ENCODE peak calls at places on chromosomes 13 and 19, in nine cellular contexts. I is lower lobe of right lung; B is activated T-helper 1 cell treated with anti-CD3 and anti-CD28 coated beads, Interleukin-2, amount 50 U/mL, for 16 hours; Q is heart left ventricle; F is left ventricle myocardium superior; E is GM23338; C is lung; H is fibroblast of pulmonary artery; L is GM23248. K is an unnamed sample.

GRCh38 chr19:4352701-4353121 is 9.3 kb downstream of the MPND start:
- DNase-seq in C (no peak), H (peak; percentile 82), Q (no peak), B (peak; percentile 37), I (peak; percentile 53), F (no peak), E (peak; percentile 87), L (peak; percentile 72), K (peak; percentile 42)

GRCh38 chr13:83183439-83184149 is 698.7 kb downstream of the SLITRK1 start:
- DNase-seq in I (no peak), E (no peak), H (no peak), F (no peak), L (no peak), C (no peak), Q (peak; percentile 29), B (no peak), K (no peak)

GRCh38 chr13:40558656-40559055 is 107.8 kb downstream of the FOXO1 start:
- DNase-seq in Q (no peak), L (no peak), C (no peak), I (no peak), B (no peak), H (peak; percentile 68), F (no peak), E (no peak), K (no peak)

GRCh38 chr13:19057588-19058340 is 123.9 kb downstream of the TUBA3C start:
- DNase-seq in L (no peak), H (no peak), Q (no peak), B (no peak), C (peak; percentile 22), F (no peak), E (no peak), I (no peak), K (no peak)

GRCh38 chr13:112580912-112581311 is 7.0 kb downstream of the TUBGCP3 start:
- DNase-seq in F (no peak), E (no peak), C (no peak), L (no peak), Q (no peak), H (no peak), B (no peak), I (no peak), K (no peak)

GRCh38 chr19:49217382-49217781 is 59.8 kb downstream of the TRPM4 start:
- DNase-seq in C (no peak), Q (no peak), E (no peak), F (peak; percentile 67), L (no peak), B (no peak), H (peak; percentile 66), I (no peak), K (no peak)

GRCh38 chr19:13684021-13684420 is 80.3 kb upstream of the MRI1 start:
- DNase-seq in C (no peak), L (no peak), I (no peak), Q (no peak), B (no peak), F (no peak), H (no peak), E (no peak), K (no peak)

GRCh38 chr19:15161028-15161984 is 39.5 kb downstream of the NOTCH3 start:
- DNase-seq in C (no peak), Q (no peak), H (peak; percentile 36), F (no peak), I (no peak), E (peak; percentile 38), B (no peak), L (peak; percentile 59), K (no peak)

GRCh38 chr13:42602910-42603309 is 29.0 kb downstream of the TNFSF11 start:
- DNase-seq in C (no peak), B (no peak), L (no peak), E (no peak), H (no peak), Q (no peak), F (no peak), I (no peak), K (no peak)

GRCh38 chr13:99908129-99908805 is 63.3 kb downstream of the ZIC5 start:
- DNase-seq in Q (no peak), C (no peak), E (no peak), H (no peak), B (no peak), L (no peak), F (no peak), I (no peak), K (no peak)